ENCODE peak calls at places on chromosomes 13 and 19, in five cellular contexts. C is cardiac muscle cell; F is EL; U is body of pancreas; I is activated T-cell treated with anti-CD3 and anti-CD28 coated beads, Interleukin-2, amount 50 U/mL, for 72 hours. E is an unnamed sample.

GRCh38 chr19:7526093-7526929 is 3.9 kb downstream of the MCOLN1 start:
- DNase-seq in I (no peak), C (no peak), U (no peak), F (no peak), E (no peak)

GRCh38 chr19:48329167-48329891 is 4.0 kb downstream of the EMP3 start:
- DNase-seq in F (peak; percentile 59), U (no peak), I (peak; percentile 35), C (no peak), E (no peak)

GRCh38 chr13:110001622-110002275 is 215.4 kb upstream of the IRS2 start:
- DNase-seq in F (peak; percentile 84), I (no peak), U (no peak), C (no peak), E (no peak)

GRCh38 chr19:9140159-9140874 is at the start of gene ZNF317:
- DNase-seq in I (peak; percentile 93), C (peak; percentile 95), F (peak; percentile 94), U (peak; percentile 92), E (peak; percentile 94)

GRCh38 chr19:8251025-8251472 is 41.9 kb downstream of the CERS4 start:
- DNase-seq in C (no peak), U (peak; percentile 75), F (no peak), I (no peak), E (peak; percentile 67)

GRCh38 chr19:591099-591958 is 1.6 kb downstream of the HCN2 start:
- DNase-seq in F (no peak), U (no peak), I (no peak), C (peak; percentile 84), E (no peak)

GRCh38 chr13:34970961-34971360 is 28.9 kb downstream of the NBEA start:
- DNase-seq in U (no peak), F (no peak), I (no peak), C (no peak), E (no peak)

GRCh38 chr19:277581-278165 is 13.5 kb downstream of the PLPP2 start:
- DNase-seq in I (no peak), F (no peak), C (peak; percentile 77), U (no peak), E (no peak)

GRCh38 chr13:46961719-46962118 is 64.9 kb upstream of the HTR2A start:
- DNase-seq in U (no peak), F (peak; percentile 79), I (no peak), C (no peak), E (no peak)

GRCh38 chr19:53577968-53578367 is 40.0 kb downstream of the ZNF331 start:
- DNase-seq in U (no peak), I (no peak), F (no peak), C (no peak), E (no peak)

GRCh38 chr19:5484398-5485285 is 29.4 kb downstream of the ZNRF4 start:
- DNase-seq in U (peak; percentile 57), I (no peak), F (no peak), C (peak; percentile 24), E (no peak)

GRCh38 chr19:45791744-45792481 is 732 bp downstream of the DMWD start:
- DNase-seq in F (no peak), I (no peak), C (no peak), U (no peak), E (no peak)

GRCh38 chr19:34383599-34383998 is 18.6 kb downstream of the GPI start:
- DNase-seq in U (no peak), C (no peak), F (no peak), I (no peak), E (no peak)

GRCh38 chr13:33908111-33908510 is 90.2 kb downstream of the RFC3 start:
- DNase-seq in U (no peak), F (no peak), C (no peak), I (no peak), E (no peak)

GRCh38 chr13:54029226-54029625 is 1000.6 kb downstream of the OLFM4 start:
- DNase-seq in C (no peak), I (no peak), F (no peak), U (no peak), E (peak; percentile 41)

GRCh38 chr13:61277877-61278276 is 137.8 kb downstream of the PCDH20 start:
- DNase-seq in U (no peak), F (no peak), I (no peak), C (no peak), E (no peak)

GRCh38 chr13:36363464-36363863 is 17.3 kb upstream of the SPART start:
- DNase-seq in C (no peak), U (no peak), F (no peak), I (no peak), E (no peak)

GRCh38 chr19:40609561-40610395 is 8.6 kb downstream of the LTBP4 start:
- DNase-seq in U (peak; percentile 94), I (peak; percentile 94), C (peak; percentile 89), F (peak; percentile 74), E (peak; percentile 96)

GRCh38 chr13:60957816-60958215 is 457.8 kb downstream of the PCDH20 start:
- DNase-seq in U (no peak), I (no peak), C (no peak), F (no peak), E (no peak)

GRCh38 chr13:19836472-19836871 is 27.0 kb downstream of the ZMYM5 start:
- DNase-seq in U (no peak), C (no peak), I (no peak), F (peak; percentile 10), E (no peak)

GRCh38 chr13:51292000-51292550 is 47.4 kb upstream of the SERPINE3 start:
- DNase-seq in I (no peak), F (no peak), U (no peak), C (no peak), E (no peak)

GRCh38 chr13:37138169-37138568 is 32.7 kb upstream of the CSNK1A1L start:
- DNase-seq in I (no peak), C (no peak), F (peak; percentile 56), U (no peak), E (no peak)

GRCh38 chr13:64723735-64724134 is 2506.4 kb downstream of the PCDH9 start:
- DNase-seq in C (peak; percentile 24), I (no peak), U (no peak), F (peak; percentile 94), E (no peak)

GRCh38 chr13:39835253-39835652 is 179.8 kb downstream of the COG6 start:
- DNase-seq in I (no peak), F (no peak), U (no peak), C (no peak), E (no peak)